ENCODE peak calls at places on chromosomes 13 and 19, in eight cellular contexts. R is heart right ventricle, D is SJSA1, K is Peyer's patch, E is esophagus squamous epithelium, F is GM23338, N is fibroblast of lung, A is pancreas. G is an unnamed sample.

GRCh38 chr19:37790244-37790925 is 11.0 kb upstream of the ZNF573 start:
- DNase-seq in F (peak), A (no peak), N (no peak), R (no peak), E (no peak), K (no peak), D (no peak), G (no peak)

GRCh38 chr13:71820699-71821098 is 46.3 kb downstream of the DACH1 start:
- DNase-seq in N (no peak), F (no peak), E (no peak), K (no peak), R (no peak), A (no peak), D (no peak), G (no peak)

GRCh38 chr13:114048463-114048862 is 74.6 kb upstream of the C13orf46 start:
- DNase-seq in F (peak), D (no peak), E (no peak), A (no peak), K (no peak), R (no peak), N (no peak), G (no peak)

GRCh38 chr19:13226983-13227382 is 76.8 kb downstream of the IER2 start:
- DNase-seq in F (no peak), N (no peak), R (no peak), K (no peak), E (no peak), D (no peak), A (no peak), G (no peak)

GRCh38 chr13:79794936-79795335 is 314.0 kb downstream of the NDFIP2 start:
- DNase-seq in A (no peak), F (no peak), N (no peak), E (no peak), K (no peak), R (no peak), D (no peak), G (no peak)

GRCh38 chr19:58361900-58362271 is 665 bp downstream of the ZNF497 start:
- DNase-seq in E (no peak), K (peak), D (peak), F (peak), N (no peak), A (peak), R (peak), G (no peak)

GRCh38 chr19:30420881-30421280 is 48.7 kb downstream of the ZNF536 start:
- DNase-seq in N (no peak), A (no peak), K (no peak), D (no peak), R (no peak), E (no peak), F (no peak), G (no peak)

GRCh38 chr13:67186985-67187569 is 43.1 kb downstream of the PCDH9 start:
- DNase-seq in A (no peak), K (no peak), E (no peak), R (no peak), F (peak), D (no peak), N (no peak), G (no peak)

GRCh38 chr13:110187501-110188161 is 119.3 kb downstream of the COL4A1 start:
- DNase-seq in A (peak), K (no peak), N (peak), D (no peak), F (no peak), E (no peak), R (peak), G (peak)

GRCh38 chr19:9406798-9407352 is 28.5 kb downstream of the ZNF266 start:
- DNase-seq in R (peak), F (peak), N (peak), A (peak), K (peak), D (peak), E (no peak), G (peak)

GRCh38 chr13:80374453-80374852 is 33.5 kb upstream of the SPRY2 start:
- DNase-seq in F (no peak), D (no peak), R (peak), K (no peak), E (no peak), N (no peak), A (no peak), G (no peak)

GRCh38 chr19:13619203-13619632 is 112.9 kb upstream of the CACNA1A start:
- DNase-seq in R (no peak), K (no peak), D (no peak), N (peak), A (no peak), E (no peak), F (no peak), G (no peak)

GRCh38 chr19:33621811-33622504 is at the start of gene CHST8:
- DNase-seq in K (no peak), F (peak), N (peak), R (peak), A (peak), E (no peak), D (no peak), G (no peak)

GRCh38 chr19:15437355-15438123 is 12.2 kb downstream of the WIZ start:
- DNase-seq in E (no peak), F (no peak), K (no peak), A (no peak), D (no peak), N (peak), R (no peak), G (no peak)

GRCh38 chr13:45796421-45796960 is 55.1 kb downstream of the SIAH3 start:
- DNase-seq in F (no peak), N (no peak), A (no peak), D (no peak), E (no peak), K (no peak), R (no peak), G (no peak)

GRCh38 chr13:35039012-35039411 is 96.9 kb downstream of the NBEA start:
- DNase-seq in E (no peak), D (no peak), N (no peak), F (no peak), R (no peak), K (no peak), A (no peak), G (no peak)

GRCh38 chr19:2033825-2034159 is 17.3 kb downstream of the MKNK2 start:
- DNase-seq in A (peak), R (no peak), K (no peak), D (no peak), F (no peak), E (no peak), N (no peak), G (no peak)

GRCh38 chr13:98495627-98496238 is 81.2 kb downstream of the STK24 start:
- DNase-seq in N (no peak), F (no peak), D (peak), R (no peak), A (no peak), E (no peak), K (no peak), G (no peak)
- H3K4me3 ChIP-seq in N (peak), F (no peak), D (no peak), R (no peak), A (no peak), E (no peak), K (no peak), G (no peak)

DNA sequence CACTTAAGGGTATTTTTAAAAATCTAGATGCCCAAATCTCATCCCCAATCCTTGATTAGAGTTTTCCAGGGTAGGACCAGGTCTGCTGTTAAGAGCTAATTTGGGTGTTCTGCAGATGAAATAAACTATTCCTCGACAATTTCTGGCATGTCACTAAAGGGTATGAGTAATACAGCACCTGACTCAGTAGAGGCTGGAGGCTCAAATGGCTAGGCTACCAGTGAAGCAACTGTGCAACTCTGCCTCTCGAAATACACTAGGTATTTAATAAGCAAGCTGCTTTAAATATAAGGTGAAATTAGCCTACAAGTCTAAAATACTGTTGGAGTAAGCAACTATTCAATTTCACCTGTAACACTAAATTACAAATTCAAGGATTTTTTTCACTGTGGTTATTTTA is 1.5 kb downstream of the RNF6 start:
- DNase-seq in F (no peak), N (peak), K (no peak), D (no peak), E (no peak), A (no peak), R (no peak), G (no peak)
- H3K4me3 ChIP-seq in F (peak), N (peak), K (peak), D (peak), E (no peak), A (no peak), R (peak), G (peak)

GRCh38 chr13:41622545-41623429 is 165.4 kb downstream of the RGCC start:
- DNase-seq in N (peak), K (no peak), E (no peak), R (no peak), D (no peak), F (no peak), A (no peak), G (no peak)

GRCh38 chr13:41627425-41627824 is 170.1 kb downstream of the RGCC start:
- DNase-seq in F (no peak), N (no peak), E (no peak), R (no peak), A (no peak), D (no peak), K (no peak), G (no peak)

GRCh38 chr13:41621716-41622508 is 164.6 kb downstream of the RGCC start:
- DNase-seq in D (no peak), F (no peak), R (no peak), A (no peak), N (peak), K (no peak), E (no peak), G (no peak)
- H3K4me3 ChIP-seq in D (no peak), F (no peak), R (no peak), A (no peak), N (no peak), K (no peak), E (no peak), G (no peak)

GRCh38 chr19:19488875-19489690 is 26.3 kb downstream of the TSSK6 start:
- DNase-seq in R (peak), K (peak), F (peak), N (peak), D (peak), A (peak), E (peak), G (peak)
- H3K4me3 ChIP-seq in R (peak), K (no peak), F (no peak), N (peak), D (no peak), A (no peak), E (no peak), G (peak)

GRCh38 chr19:47446534-47447469 is 24.9 kb downstream of the SLC8A2 start:
- DNase-seq in D (no peak), R (no peak), E (no peak), N (no peak), K (no peak), F (peak), A (no peak), G (no peak)

GRCh38 chr19:47448360-47448727 is 23.3 kb downstream of the SLC8A2 start:
- DNase-seq in K (no peak), E (no peak), A (no peak), R (no peak), N (no peak), F (no peak), D (no peak), G (no peak)

GRCh38 chr19:47445527-47445926 is 26.2 kb downstream of the SLC8A2 start:
- DNase-seq in F (no peak), K (no peak), A (no peak), E (no peak), D (no peak), R (no peak), N (no peak), G (no peak)

GRCh38 chr19:47445937-47446402 is 25.7 kb downstream of the SLC8A2 start:
- DNase-seq in D (no peak), F (peak), N (no peak), K (peak), R (no peak), E (no peak), A (peak), G (no peak)

DNA sequence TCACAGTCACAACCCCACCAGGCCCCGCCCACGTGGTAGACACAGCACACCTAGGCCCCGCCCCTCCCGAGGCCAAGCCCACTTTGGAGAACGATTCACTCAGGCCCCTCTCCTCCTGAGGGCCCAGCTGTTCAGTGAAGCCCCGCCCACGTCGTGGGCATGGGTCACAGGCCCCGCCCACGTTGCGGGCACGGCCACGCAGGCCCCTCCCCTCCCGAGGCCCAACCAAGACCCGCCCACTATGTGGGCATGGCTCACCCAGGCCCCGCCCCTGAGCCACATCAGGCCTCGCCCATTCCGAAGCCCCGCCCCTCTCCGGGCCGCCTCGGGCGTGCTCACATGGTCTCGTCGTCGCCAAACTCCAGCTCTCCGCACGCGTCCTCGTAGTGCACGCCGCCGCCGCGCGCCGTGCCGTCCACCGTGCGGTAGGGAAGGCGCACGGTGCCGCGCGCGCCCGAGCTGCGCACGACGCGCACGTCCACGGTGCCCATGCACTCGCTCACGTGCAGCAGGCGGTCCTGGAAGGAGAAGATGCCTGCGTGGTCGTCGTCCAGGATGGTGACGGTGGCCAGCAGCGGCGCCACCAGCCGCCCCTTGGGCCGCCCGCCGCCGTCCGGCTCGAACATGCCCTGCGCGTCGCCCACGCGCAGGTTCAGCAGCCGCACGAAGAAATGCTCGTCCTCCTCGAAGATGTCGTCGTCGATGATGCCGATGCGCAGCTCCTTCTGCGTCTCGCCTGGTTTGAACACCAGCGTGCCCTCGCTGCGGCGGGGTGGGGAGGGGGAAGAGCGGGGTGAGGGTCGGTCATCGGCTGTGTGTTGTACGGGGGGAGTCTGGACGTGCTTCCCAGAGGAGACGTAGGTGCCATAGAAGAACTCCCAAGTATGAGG is 24.0 kb downstream of the SLC8A2 start:
- DNase-seq in D (peak), A (no peak), E (no peak), K (no peak), R (no peak), N (peak), F (peak), G (no peak)
- H3K4me3 ChIP-seq in D (no peak), A (no peak), E (no peak), K (no peak), R (no peak), N (no peak), F (peak), G (no peak)

GRCh38 chr19:4913996-4914735 is 4.9 kb downstream of the UHRF1 start:
- DNase-seq in A (no peak), R (no peak), E (no peak), D (no peak), F (no peak), K (peak), N (peak), G (no peak)

GRCh38 chr19:4911786-4912672 is 2.7 kb downstream of the UHRF1 start:
- DNase-seq in D (peak), A (peak), K (peak), F (peak), N (peak), E (no peak), R (peak), G (peak)

GRCh38 chr19:4911314-4911713 is 2.0 kb downstream of the UHRF1 start:
- DNase-seq in N (peak), E (no peak), D (no peak), K (no peak), A (no peak), R (no peak), F (no peak), G (no peak)

GRCh38 chr19:4914736-4915501 is 5.6 kb downstream of the UHRF1 start:
- DNase-seq in K (peak), F (no peak), A (no peak), E (peak), N (peak), D (peak), R (no peak), G (peak)

DNA sequence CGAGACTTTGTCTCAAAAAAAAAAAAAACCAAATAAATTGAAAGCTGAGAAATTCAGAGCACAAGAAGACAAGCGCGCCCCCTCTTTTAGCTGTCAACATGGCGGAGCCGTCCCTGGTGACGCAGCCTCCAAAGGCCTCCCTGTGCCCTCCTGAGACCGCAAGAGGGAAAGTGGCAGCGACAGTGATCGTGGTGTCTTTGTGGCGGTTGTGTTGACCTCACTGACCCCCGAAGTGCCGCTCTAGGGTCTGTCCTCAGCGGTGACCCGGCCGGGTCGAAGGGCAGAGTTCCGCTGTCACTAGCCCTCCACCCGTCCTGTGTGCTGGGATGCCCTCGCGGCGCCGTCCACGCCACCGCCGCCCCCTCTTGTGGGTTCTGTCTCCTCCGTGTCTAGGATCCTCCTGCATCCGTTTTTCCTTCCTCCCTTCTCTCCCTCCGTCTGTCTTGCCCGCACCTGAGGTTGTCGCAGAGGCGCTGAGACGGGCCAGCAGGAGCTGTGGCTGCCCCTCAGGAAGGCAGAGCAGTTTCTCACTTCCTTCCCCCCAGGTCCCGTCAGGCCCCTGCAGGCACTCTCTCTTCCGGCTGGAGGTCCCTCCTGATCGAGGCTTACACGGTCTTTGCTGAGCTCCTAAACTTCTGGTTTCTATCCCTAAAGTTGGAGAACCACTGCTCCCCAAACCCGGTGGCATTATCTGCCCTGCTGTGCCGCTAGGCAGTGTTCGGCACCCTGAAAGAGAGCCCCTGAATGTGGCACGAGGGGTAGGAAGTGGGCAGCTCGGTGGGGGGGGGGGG is 7.2 kb downstream of the UHRF1 start:
- DNase-seq in E (no peak), D (no peak), R (no peak), N (no peak), A (no peak), K (peak), F (no peak), G (no peak)
- H3K4me3 ChIP-seq in E (no peak), D (no peak), R (peak), N (no peak), A (no peak), K (peak), F (no peak), G (no peak)

GRCh38 chr13:32063622-32064233 is 32.2 kb downstream of the FRY start:
- DNase-seq in E (no peak), A (no peak), R (no peak), K (no peak), D (no peak), N (no peak), F (no peak), G (no peak)

GRCh38 chr13:32073180-32073864 is 41.7 kb downstream of the FRY start:
- DNase-seq in K (no peak), R (no peak), E (no peak), N (no peak), D (no peak), A (no peak), F (no peak), G (no peak)

GRCh38 chr13:32067149-32067961 is 35.8 kb downstream of the FRY start:
- DNase-seq in K (no peak), F (no peak), D (no peak), R (no peak), N (no peak), A (no peak), E (no peak), G (no peak)

GRCh38 chr13:32068255-32068654 is 36.7 kb downstream of the FRY start:
- DNase-seq in R (no peak), A (no peak), E (no peak), K (no peak), F (no peak), D (no peak), N (no peak), G (no peak)
- H3K4me3 ChIP-seq in R (no peak), A (no peak), E (no peak), K (no peak), F (no peak), D (no peak), N (no peak), G (no peak)

DNA sequence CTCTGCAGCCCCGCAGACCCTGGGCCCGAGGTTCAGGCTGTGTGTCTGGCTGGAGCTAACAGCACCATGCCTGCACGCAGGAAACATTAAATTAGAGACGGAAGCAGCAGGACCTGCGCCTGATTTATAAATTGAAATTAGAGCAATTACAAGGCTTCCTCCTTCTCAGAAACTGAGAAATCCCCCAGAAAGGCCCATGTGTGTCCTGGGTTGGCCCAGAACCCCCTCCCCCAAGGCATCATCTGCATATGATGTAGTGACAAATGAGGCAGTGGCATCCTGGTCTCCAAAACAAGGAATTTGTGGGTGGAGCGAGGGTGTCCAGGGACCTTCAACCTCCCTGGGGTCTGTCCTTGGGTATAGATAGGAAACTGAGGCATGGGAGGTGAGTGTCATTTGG is 27.2 kb upstream of the SEMA6B start:
- DNase-seq in D (no peak), K (no peak), E (no peak), N (no peak), F (peak), A (no peak), R (no peak), G (no peak)
- H3K4me3 ChIP-seq in D (no peak), K (no peak), E (no peak), N (no peak), F (no peak), A (no peak), R (no peak), G (no peak)

GRCh38 chr19:41876847-41877489 is at the start of gene CD79A:
- DNase-seq in N (no peak), K (peak), R (no peak), A (no peak), F (no peak), D (no peak), E (no peak), G (no peak)
- H3K4me3 ChIP-seq in N (no peak), K (peak), R (no peak), A (no peak), F (no peak), D (no peak), E (no peak), G (no peak)